ENCODE peak calls at places on chromosomes 7 and 10, in four cellular contexts. K, Z, C and H are unnamed samples.
A peak's percentile ranks its signal among the peaks of the same experiment; 100 is the strongest.

GRCh38 chr7:105014725-105015630 is 973 bp downstream of the KMT2E start:
- DNase-seq in K (peak; percentile 59), Z (peak; percentile 65), C (peak; percentile 51), H (peak; percentile 32)

GRCh38 chr7:2523941-2524807 is 4.6 kb downstream of the LFNG start:
- DNase-seq in K (peak; percentile 98), Z (no peak), C (no peak), H (no peak)

GRCh38 chr7:37987732-37988131 is 67.3 kb downstream of the EPDR1 start:
- DNase-seq in K (peak; percentile 37), Z (no peak), C (no peak), H (no peak)

GRCh38 chr7:94696981-94697670 is 41.2 kb upstream of the SGCE start:
- DNase-seq in K (peak; percentile 73), Z (no peak), C (peak; percentile 98), H (peak; percentile 82)

GRCh38 chr10:19843487-19843886 is 27.3 kb downstream of the PLXDC2 start:
- DNase-seq in K (no peak), Z (no peak), C (peak; percentile 31), H (no peak)

GRCh38 chr7:5477723-5478531 is 54.3 kb upstream of the TNRC18 start:
- DNase-seq in K (peak; percentile 41), Z (no peak), C (no peak), H (no peak)

GRCh38 chr7:54837761-54838539 is 78.9 kb upstream of the SEC61G start:
- DNase-seq in K (no peak), Z (no peak), C (no peak), H (no peak)

GRCh38 chr7:117350027-117350426 is 27.2 kb upstream of the WNT2 start:
- DNase-seq in K (no peak), Z (no peak), C (no peak), H (no peak)

GRCh38 chr7:133310232-133310852 is 57.5 kb downstream of the EXOC4 start:
- DNase-seq in K (peak; percentile 87), Z (no peak), C (peak; percentile 22), H (no peak)

GRCh38 chr10:26890956-26891355 is 30.2 kb upstream of the ABI1 start:
- DNase-seq in K (peak; percentile 50), Z (peak; percentile 59), C (peak; percentile 76), H (peak; percentile 25)

GRCh38 chr10:124217906-124218769 is 124.7 kb upstream of the CHST15 start:
- DNase-seq in K (no peak), Z (peak; percentile 32), C (no peak), H (no peak)

GRCh38 chr7:27940341-27940740 is 200.4 kb downstream of the TAX1BP1 start:
- DNase-seq in K (no peak), Z (no peak), C (no peak), H (no peak)

GRCh38 chr10:128316327-128316726 is 190.1 kb upstream of the MKI67 start:
- DNase-seq in K (no peak), Z (no peak), C (no peak), H (no peak)

GRCh38 chr10:108060246-108060645 is 895.7 kb upstream of the SORCS1 start:
- DNase-seq in K (no peak), Z (no peak), C (no peak), H (no peak)

GRCh38 chr7:37369904-37370303 is 78.8 kb downstream of the ELMO1 start:
- DNase-seq in K (no peak), Z (no peak), C (no peak), H (no peak)

GRCh38 chr7:111560773-111561658 is 1.3 kb downstream of the IMMP2L start:
- DNase-seq in K (peak; percentile 34), Z (peak; percentile 27), C (peak; percentile 61), H (no peak)

GRCh38 chr10:103983367-103983911 is 16.5 kb downstream of the SLK start:
- DNase-seq in K (no peak), Z (peak; percentile 67), C (no peak), H (no peak)

GRCh38 chr7:84112771-84113170 is 81.8 kb downstream of the SEMA3A start:
- DNase-seq in K (no peak), Z (no peak), C (no peak), H (no peak)

GRCh38 chr10:118798186-118798811 is 43.5 kb upstream of the CACUL1 start:
- DNase-seq in K (no peak), Z (no peak), C (no peak), H (no peak)

GRCh38 chr10:33084388-33084896 is 126.4 kb upstream of the ITGB1 start:
- DNase-seq in K (no peak), Z (no peak), C (no peak), H (no peak)

GRCh38 chr7:1529383-1530116 is 952 bp upstream of the MAFK start:
- DNase-seq in K (no peak), Z (peak; percentile 26), C (no peak), H (no peak)

GRCh38 chr10:116271593-116272496 is 1.2 kb downstream of the GFRA1 start:
- DNase-seq in K (peak; percentile 17), Z (no peak), C (peak; percentile 11), H (no peak)

GRCh38 chr10:124917939-124918830 is 23.7 kb upstream of the ZRANB1 start:
- DNase-seq in K (no peak), Z (no peak), C (peak; percentile 78), H (no peak)

GRCh38 chr10:20877986-20878979 is 18.8 kb downstream of the NEBL start:
- DNase-seq in K (no peak), Z (no peak), C (peak; percentile 47), H (no peak)

GRCh38 chr7:12923971-12924370 is 236.5 kb downstream of the ARL4A start:
- DNase-seq in K (no peak), Z (no peak), C (peak; percentile 35), H (peak; percentile 13)

GRCh38 chr10:127079348-127079747 is 117.0 kb downstream of the INSYN2A start:
- DNase-seq in K (no peak), Z (no peak), C (no peak), H (no peak)

GRCh38 chr10:104076743-104077160 is 8.9 kb downstream of the COL17A1 start:
- DNase-seq in K (peak; percentile 42), Z (no peak), C (peak; percentile 53), H (no peak)

GRCh38 chr10:63929826-63930467 is 408.7 kb downstream of the REEP3 start:
- DNase-seq in K (peak; percentile 2), Z (no peak), C (no peak), H (no peak)

GRCh38 chr10:16947071-16947470 is 129.8 kb upstream of the RSU1 start:
- DNase-seq in K (no peak), Z (no peak), C (no peak), H (no peak)

GRCh38 chr7:51620690-51621089 is 304.1 kb upstream of the COBL start:
- DNase-seq in K (no peak), Z (no peak), C (no peak), H (no peak)

GRCh38 chr10:15244635-15245197 is 76.2 kb upstream of the NMT2 start:
- DNase-seq in K (no peak), Z (no peak), C (no peak), H (no peak)

GRCh38 chr7:31664890-31665289 is 22.1 kb upstream of the PPP1R17 start:
- DNase-seq in K (no peak), Z (no peak), C (no peak), H (no peak)

GRCh38 chr10:27625452-27626345 is 119.9 kb downstream of the MKX start:
- DNase-seq in K (no peak), Z (no peak), C (no peak), H (no peak)

GRCh38 chr7:150953061-150953997 is 24.8 kb downstream of the KCNH2 start:
- DNase-seq in K (no peak), Z (no peak), C (no peak), H (no peak)

GRCh38 chr10:47154762-47155161 is 145.2 kb upstream of the GDF10 start:
- DNase-seq in K (no peak), Z (no peak), C (no peak), H (no peak)

GRCh38 chr10:27618906-27619305 is 114.8 kb downstream of the RAB18 start:
- DNase-seq in K (no peak), Z (no peak), C (no peak), H (no peak)

GRCh38 chr7:129657363-129657762 is 45.8 kb downstream of the NRF1 start:
- DNase-seq in K (no peak), Z (no peak), C (no peak), H (no peak)

GRCh38 chr10:7119325-7120015 is 291.4 kb downstream of the SFMBT2 start:
- DNase-seq in K (no peak), Z (no peak), C (no peak), H (no peak)

GRCh38 chr10:7117177-7117799 is 293.5 kb downstream of the SFMBT2 start:
- DNase-seq in K (no peak), Z (no peak), C (no peak), H (no peak)

GRCh38 chr10:7122561-7122960 is 288.3 kb downstream of the SFMBT2 start:
- DNase-seq in K (no peak), Z (no peak), C (no peak), H (no peak)

GRCh38 chr10:7121154-7121797 is 289.6 kb downstream of the SFMBT2 start:
- DNase-seq in K (peak; percentile 20), Z (peak; percentile 78), C (peak; percentile 51), H (peak; percentile 10)

GRCh38 chr10:7117806-7118674 is 292.8 kb downstream of the SFMBT2 start:
- DNase-seq in K (no peak), Z (no peak), C (no peak), H (no peak)
- H3K27ac ChIP-seq in K (no peak overlapping the region), Z (no peak overlapping the region), C (no peak overlapping the region), H (no peak overlapping the region)

GRCh38 chr10:10797467-10797866 is 220.2 kb upstream of the CELF2 start:
- DNase-seq in K (no peak), Z (no peak), C (peak; percentile 18), H (no peak)

GRCh38 chr10:10796774-10797415 is 220.8 kb upstream of the CELF2 start:
- DNase-seq in K (no peak), Z (no peak), C (peak; percentile 37), H (no peak)

GRCh38 chr10:10796061-10796773 is 221.5 kb upstream of the CELF2 start:
- DNase-seq in K (no peak), Z (no peak), C (peak; percentile 73), H (no peak)

GRCh38 chr10:10798021-10798420 is 219.7 kb upstream of the CELF2 start:
- DNase-seq in K (no peak), Z (no peak), C (peak; percentile 45), H (no peak)

GRCh38 chr10:10798543-10799192 is 219.0 kb upstream of the CELF2 start:
- DNase-seq in K (no peak), Z (no peak), C (peak; percentile 24), H (no peak)
- H3K4me1 ChIP-seq in K (no peaks in the 10 kb centered on the region), Z (no peaks in the 10 kb centered on the region), C (peaks cover 16% of the 10 kb centered on the region), H (no peaks in the 10 kb centered on the region)

GRCh38 chr10:53010362-53010907 is 237.9 kb upstream of the MBL2 start:
- DNase-seq in K (no peak), Z (no peak), C (no peak), H (no peak)
- H3K27ac ChIP-seq in K (no peak overlapping the region), Z (no peak overlapping the region), C (no peak overlapping the region), H (no peak overlapping the region)

GRCh38 chr7:30471205-30471604 is 7.4 kb downstream of the NOD1 start:
- DNase-seq in K (no peak), Z (peak; percentile 55), C (no peak), H (no peak)

GRCh38 chr7:30469303-30469702 is 9.3 kb downstream of the NOD1 start:
- DNase-seq in K (peak; percentile 77), Z (no peak), C (peak; percentile 99), H (no peak)

GRCh38 chr7:30468791-30469190 is 9.8 kb downstream of the NOD1 start:
- DNase-seq in K (peak; percentile 26), Z (no peak), C (peak; percentile 67), H (no peak)

GRCh38 chr7:30470783-30471182 is 7.8 kb downstream of the NOD1 start:
- DNase-seq in K (peak; percentile 53), Z (no peak), C (peak; percentile 89), H (no peak)

GRCh38 chr7:30470163-30470770 is 8.3 kb downstream of the NOD1 start:
- DNase-seq in K (peak; percentile 52), Z (no peak), C (peak; percentile 76), H (no peak)
- H3K4me1 ChIP-seq in K (peaks cover 31% of the 10 kb centered on the region), Z (peaks cover 67% of the 10 kb centered on the region), C (peaks cover 50% of the 10 kb centered on the region), H (no peaks in the 10 kb centered on the region)